ENCODE peak calls at places on chromosomes 3 and 15, in four cellular contexts. One of them, this sample, is unnamed.

GRCh38 chr15:41557673-41558399 is 1.2 kb upstream of the TYRO3 start:
- DNase-seq in HepG2: peak; percentile 47
- DNase-seq in SK-N-SH: peak; percentile 89
- DNase-seq in A549: peak; percentile 67
- DNase-seq in this sample: peak; percentile 7

GRCh38 chr3:29384640-29385039 is 103.8 kb downstream of the RBMS3 start:
- DNase-seq in HepG2: no peak
- DNase-seq in SK-N-SH: peak; percentile 34
- DNase-seq in A549: no peak
- DNase-seq in this sample: no peak

GRCh38 chr15:78811124-78811824 is at the start of gene ADAMTS7:
- DNase-seq in HepG2: no peak
- DNase-seq in SK-N-SH: peak; percentile 99
- DNase-seq in A549: peak; percentile 96
- DNase-seq in this sample: no peak

GRCh38 chr3:163327086-163327485 is 1751.2 kb downstream of the SI start:
- DNase-seq in HepG2: no peak
- DNase-seq in SK-N-SH: no peak
- DNase-seq in A549: no peak
- DNase-seq in this sample: no peak

GRCh38 chr15:78282324-78282723 is 17.1 kb downstream of the SKIC8 start:
- DNase-seq in HepG2: no peak
- DNase-seq in SK-N-SH: no peak
- DNase-seq in A549: no peak
- DNase-seq in this sample: no peak

GRCh38 chr3:43105224-43105596 is 669 bp downstream of the POMGNT2 start:
- DNase-seq in HepG2: no peak
- DNase-seq in SK-N-SH: no peak
- DNase-seq in A549: no peak
- DNase-seq in this sample: no peak

GRCh38 chr3:185411133-185411532 is 48.2 kb downstream of the MAP3K13 start:
- DNase-seq in HepG2: no peak
- DNase-seq in SK-N-SH: no peak
- DNase-seq in A549: no peak
- DNase-seq in this sample: no peak

GRCh38 chr3:115819785-115820384 is 196.6 kb downstream of the GAP43 start:
- DNase-seq in HepG2: peak; percentile 81
- DNase-seq in SK-N-SH: peak; percentile 57
- DNase-seq in A549: peak; percentile 41
- DNase-seq in this sample: peak; percentile 45

GRCh38 chr3:186268616-186269448 is 93.2 kb downstream of the DGKG start:
- DNase-seq in HepG2: peak; percentile 34
- DNase-seq in SK-N-SH: no peak
- DNase-seq in A549: no peak
- DNase-seq in this sample: no peak

GRCh38 chr3:12371525-12372140 is 82.8 kb downstream of the PPARG start:
- DNase-seq in HepG2: no peak
- DNase-seq in SK-N-SH: peak; percentile 1
- DNase-seq in A549: no peak
- DNase-seq in this sample: no peak

GRCh38 chr15:78989701-78990248 is 44.9 kb upstream of the CTSH start:
- DNase-seq in HepG2: no peak
- DNase-seq in SK-N-SH: no peak
- DNase-seq in A549: no peak
- DNase-seq in this sample: no peak

GRCh38 chr3:136070953-136071949 is 105.7 kb downstream of the PPP2R3A start:
- DNase-seq in HepG2: no peak
- DNase-seq in SK-N-SH: no peak
- DNase-seq in A549: no peak
- DNase-seq in this sample: no peak

GRCh38 chr3:7950890-7951289 is 550.7 kb upstream of the LMCD1 start:
- DNase-seq in HepG2: no peak
- DNase-seq in SK-N-SH: no peak
- DNase-seq in A549: no peak
- DNase-seq in this sample: no peak

GRCh38 chr3:1087066-1087555 is 5.7 kb upstream of the CNTN6 start:
- DNase-seq in HepG2: no peak
- DNase-seq in SK-N-SH: no peak
- DNase-seq in A549: no peak
- DNase-seq in this sample: no peak

GRCh38 chr15:80942746-80943565 is 46.7 kb downstream of the MESD start:
- DNase-seq in HepG2: no peak
- DNase-seq in SK-N-SH: no peak
- DNase-seq in A549: no peak
- DNase-seq in this sample: no peak

GRCh38 chr3:69012836-69013255 is 638 bp downstream of the EOGT start:
- DNase-seq in HepG2: peak; percentile 22
- DNase-seq in SK-N-SH: peak; percentile 87
- DNase-seq in A549: peak; percentile 48
- DNase-seq in this sample: no peak

GRCh38 chr15:69574506-69574905 is 121.9 kb downstream of the RPLP1 start:
- DNase-seq in HepG2: no peak
- DNase-seq in SK-N-SH: no peak
- DNase-seq in A549: no peak
- DNase-seq in this sample: no peak

GRCh38 chr15:93168913-93169312 is 79.9 kb upstream of the RGMA start:
- DNase-seq in HepG2: no peak
- DNase-seq in SK-N-SH: no peak
- DNase-seq in A549: no peak
- DNase-seq in this sample: no peak

GRCh38 chr3:66379565-66379964 is 121.3 kb downstream of the LRIG1 start:
- DNase-seq in HepG2: no peak
- DNase-seq in SK-N-SH: no peak
- DNase-seq in A549: no peak
- DNase-seq in this sample: no peak

GRCh38 chr3:132293231-132293630 is 24.0 kb upstream of the ACP3 start:
- DNase-seq in HepG2: no peak
- DNase-seq in SK-N-SH: no peak
- DNase-seq in A549: no peak
- DNase-seq in this sample: no peak

GRCh38 chr15:61890106-61890505 is 170.1 kb downstream of the VPS13C start:
- DNase-seq in HepG2: no peak
- DNase-seq in SK-N-SH: peak; percentile 5
- DNase-seq in A549: no peak
- DNase-seq in this sample: no peak

GRCh38 chr15:80494311-80494710 is 90.1 kb downstream of the ARNT2 start:
- DNase-seq in HepG2: peak; percentile 75
- DNase-seq in SK-N-SH: no peak
- DNase-seq in A549: peak; percentile 71
- DNase-seq in this sample: no peak

GRCh38 chr3:38623539-38623938 is 25.9 kb downstream of the SCN5A start:
- DNase-seq in HepG2: peak; percentile 13
- DNase-seq in SK-N-SH: no peak
- DNase-seq in A549: no peak
- DNase-seq in this sample: no peak

GRCh38 chr3:33420966-33421365 is 19.2 kb downstream of the UBP1 start:
- DNase-seq in HepG2: no peak
- DNase-seq in SK-N-SH: no peak
- DNase-seq in A549: no peak
- DNase-seq in this sample: no peak

GRCh38 chr15:40249477-40250303 is 10.8 kb downstream of the PAK6 start:
- DNase-seq in HepG2: no peak
- DNase-seq in SK-N-SH: peak; percentile 70
- DNase-seq in A549: no peak
- DNase-seq in this sample: no peak
- TF ChIP-seq PBX3 in HepG2: no peak
- TF ChIP-seq PBX3 in SK-N-SH: peak; percentile 49
- TF ChIP-seq PBX3 in A549: no peak
- TF ChIP-seq PBX3 in this sample: no peak

GRCh38 chr15:53586815-53587214 is 172.6 kb downstream of the WDR72 start:
- DNase-seq in HepG2: peak; percentile 37
- DNase-seq in SK-N-SH: peak; percentile 5
- DNase-seq in A549: no peak
- DNase-seq in this sample: no peak
- TF ChIP-seq PBX3 in HepG2: no peak
- TF ChIP-seq PBX3 in SK-N-SH: no peak
- TF ChIP-seq PBX3 in A549: no peak
- TF ChIP-seq PBX3 in this sample: no peak

GRCh38 chr3:120067090-120067489 is 27.2 kb downstream of the GSK3B start:
- DNase-seq in HepG2: no peak
- DNase-seq in SK-N-SH: no peak
- DNase-seq in A549: no peak
- DNase-seq in this sample: no peak

GRCh38 chr3:120071259-120071658 is 23.0 kb downstream of the GSK3B start:
- DNase-seq in HepG2: no peak
- DNase-seq in SK-N-SH: no peak
- DNase-seq in A549: no peak
- DNase-seq in this sample: no peak

GRCh38 chr3:120070263-120070981 is 23.8 kb downstream of the GSK3B start:
- DNase-seq in HepG2: no peak
- DNase-seq in SK-N-SH: no peak
- DNase-seq in A549: no peak
- DNase-seq in this sample: no peak

GRCh38 chr3:120077726-120078125 is 16.5 kb downstream of the GSK3B start:
- DNase-seq in HepG2: no peak
- DNase-seq in SK-N-SH: no peak
- DNase-seq in A549: no peak
- DNase-seq in this sample: no peak

GRCh38 chr3:120072867-120073525 is 21.3 kb downstream of the GSK3B start:
- DNase-seq in HepG2: no peak
- DNase-seq in SK-N-SH: no peak
- DNase-seq in A549: no peak
- DNase-seq in this sample: no peak
- TF ChIP-seq PBX3 in HepG2: no peak
- TF ChIP-seq PBX3 in SK-N-SH: no peak
- TF ChIP-seq PBX3 in A549: no peak
- TF ChIP-seq PBX3 in this sample: no peak

DNA sequence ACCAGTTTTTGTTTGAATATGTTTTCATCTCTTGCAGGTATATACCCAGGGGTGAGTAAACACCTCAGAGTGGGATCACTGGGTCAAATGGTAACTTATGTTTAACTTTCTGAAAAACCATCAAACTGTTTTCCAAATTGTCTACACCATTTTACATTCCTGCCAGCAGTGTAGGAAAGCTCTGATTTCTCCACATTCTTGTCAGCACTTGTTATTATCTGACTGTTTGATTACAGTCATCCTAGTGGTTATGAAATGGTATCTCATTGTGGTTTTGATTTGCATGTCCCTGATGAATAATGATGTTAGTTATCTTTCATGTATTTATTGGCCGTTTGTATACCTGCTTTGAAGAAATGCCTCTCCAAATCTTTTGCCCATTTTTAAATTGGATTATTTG is 13.8 kb downstream of the FSD2 start:
- DNase-seq in HepG2: no peak
- DNase-seq in SK-N-SH: no peak
- DNase-seq in A549: no peak
- DNase-seq in this sample: no peak
- TF ChIP-seq PBX3 in HepG2: no peak
- TF ChIP-seq PBX3 in SK-N-SH: no peak
- TF ChIP-seq PBX3 in A549: no peak
- TF ChIP-seq PBX3 in this sample: no peak

DNA sequence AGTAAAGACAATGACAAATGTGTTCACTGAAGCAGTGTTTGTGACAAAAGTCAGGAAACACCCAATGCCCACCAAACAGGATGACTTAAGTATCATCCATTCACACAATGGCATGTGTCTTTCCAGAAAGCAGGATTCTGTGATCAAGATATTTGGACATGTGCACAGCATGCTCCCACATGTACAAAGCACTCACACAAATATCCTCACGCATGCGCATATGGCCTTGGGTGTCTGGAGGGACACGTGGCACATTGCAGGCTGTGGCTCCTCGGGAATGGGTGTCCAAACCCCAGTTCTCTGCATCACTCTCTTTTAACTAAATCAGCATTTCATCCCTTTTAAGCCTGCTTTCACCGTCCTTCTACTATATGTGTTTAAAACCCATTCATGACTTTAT is 130.5 kb downstream of the KLF13 start:
- DNase-seq in HepG2: no peak
- DNase-seq in SK-N-SH: no peak
- DNase-seq in A549: no peak
- DNase-seq in this sample: no peak
- TF ChIP-seq PBX3 in HepG2: no peak
- TF ChIP-seq PBX3 in SK-N-SH: no peak
- TF ChIP-seq PBX3 in A549: no peak
- TF ChIP-seq PBX3 in this sample: no peak

GRCh38 chr3:172153335-172153861 is 114.0 kb downstream of the FNDC3B start:
- DNase-seq in HepG2: no peak
- DNase-seq in SK-N-SH: no peak
- DNase-seq in A549: peak; percentile 26
- DNase-seq in this sample: no peak
- TF ChIP-seq PBX3 in HepG2: no peak
- TF ChIP-seq PBX3 in SK-N-SH: peak; percentile 72
- TF ChIP-seq PBX3 in A549: no peak
- TF ChIP-seq PBX3 in this sample: no peak

GRCh38 chr15:27127834-27128570 is 157.0 kb downstream of the GABRG3 start:
- DNase-seq in HepG2: no peak
- DNase-seq in SK-N-SH: no peak
- DNase-seq in A549: no peak
- DNase-seq in this sample: no peak

GRCh38 chr15:27126449-27126848 is 155.5 kb downstream of the GABRG3 start:
- DNase-seq in HepG2: no peak
- DNase-seq in SK-N-SH: no peak
- DNase-seq in A549: no peak
- DNase-seq in this sample: no peak

GRCh38 chr15:27121672-27122071 is 150.7 kb downstream of the GABRG3 start:
- DNase-seq in HepG2: no peak
- DNase-seq in SK-N-SH: no peak
- DNase-seq in A549: no peak
- DNase-seq in this sample: no peak

GRCh38 chr15:27123808-27124207 is 152.8 kb downstream of the GABRG3 start:
- DNase-seq in HepG2: no peak
- DNase-seq in SK-N-SH: no peak
- DNase-seq in A549: no peak
- DNase-seq in this sample: no peak

GRCh38 chr15:27124287-27124830 is 153.4 kb downstream of the GABRG3 start:
- DNase-seq in HepG2: no peak
- DNase-seq in SK-N-SH: peak; percentile 22
- DNase-seq in A549: no peak
- DNase-seq in this sample: no peak
- TF ChIP-seq PBX3 in HepG2: no peak
- TF ChIP-seq PBX3 in SK-N-SH: no peak
- TF ChIP-seq PBX3 in A549: no peak
- TF ChIP-seq PBX3 in this sample: no peak

This sample was measured in GM12878.